ENCODE peak calls at places on chromosomes 7 and 10, in seven cellular contexts. T is astrocyte of the cerebellum, J is HepG2, C is thoracic aorta, E is cardiac fibroblast, M is Peyer's patch, L is fibroblast of lung. Y is an unnamed sample.
A peak's percentile ranks its signal among the peaks of the same experiment; 100 is the strongest.

GRCh38 chr7:43130347-43130746 is 17.9 kb downstream of the HECW1 start:
- DNase-seq in T (no peak), J (no peak), C (no peak), E (no peak), M (no peak), L (no peak), Y (no peak)

GRCh38 chr7:55472928-55473725 is 99.2 kb downstream of the VOPP1 start:
- DNase-seq in T (no peak), J (no peak), C (no peak), E (no peak), M (no peak), L (no peak), Y (peak; percentile 56)

GRCh38 chr10:73460897-73461296 is 27.5 kb upstream of the MSS51 start:
- DNase-seq in T (no peak), J (no peak), C (no peak), E (no peak), M (no peak), L (no peak), Y (no peak)

GRCh38 chr7:21651697-21652096 is 108.9 kb downstream of the DNAH11 start:
- DNase-seq in T (no peak), J (no peak), C (no peak), E (no peak), M (no peak), L (peak; percentile 1), Y (no peak)

GRCh38 chr10:103153765-103154197 is 39.3 kb downstream of the NT5C2 start:
- DNase-seq in T (peak; percentile 1), J (peak; percentile 29), C (no peak), E (peak; percentile 51), M (no peak), L (peak; percentile 72), Y (no peak)

GRCh38 chr7:100604078-100604975 is 2.2 kb downstream of the PCOLCE start:
- DNase-seq in T (peak; percentile 50), J (no peak), C (no peak), E (peak; percentile 80), M (peak; percentile 76), L (peak; percentile 71), Y (peak; percentile 87)

GRCh38 chr10:127919418-127920191 is 12.7 kb downstream of the PTPRE start:
- DNase-seq in T (peak; percentile 75), J (no peak), C (no peak), E (peak; percentile 43), M (no peak), L (peak; percentile 62), Y (no peak)

GRCh38 chr7:81957517-81957916 is 187.7 kb upstream of the HGF start:
- DNase-seq in T (no peak), J (no peak), C (no peak), E (no peak), M (no peak), L (no peak), Y (no peak)

GRCh38 chr7:93159490-93159889 is 11.3 kb upstream of the SAMD9L start:
- DNase-seq in T (no peak), J (no peak), C (no peak), E (peak; percentile 19), M (no peak), L (peak; percentile 9), Y (no peak)

GRCh38 chr10:3486346-3487065 is 298.5 kb downstream of the KLF6 start:
- DNase-seq in T (no peak), J (peak; percentile 20), C (no peak), E (no peak), M (peak; percentile 88), L (no peak), Y (no peak)

GRCh38 chr7:36391436-36392198 is 2.0 kb downstream of the ANLN start:
- DNase-seq in T (no peak), J (no peak), C (no peak), E (peak; percentile 12), M (no peak), L (peak; percentile 48), Y (no peak)

GRCh38 chr7:711093-711966 is 15.2 kb upstream of the DNAAF5 start:
- DNase-seq in T (no peak), J (no peak), C (no peak), E (peak; percentile 18), M (no peak), L (no peak), Y (no peak)

GRCh38 chr7:28024786-28025334 is 155.7 kb downstream of the JAZF1 start:
- DNase-seq in T (peak; percentile 26), J (no peak), C (no peak), E (no peak), M (no peak), L (no peak), Y (no peak)

GRCh38 chr7:30684351-30684750 is 2.1 kb upstream of the CRHR2 start:
- DNase-seq in T (no peak), J (no peak), C (no peak), E (no peak), M (no peak), L (no peak), Y (no peak)

GRCh38 chr7:151867912-151868804 is 8.8 kb downstream of the PRKAG2 start:
- DNase-seq in T (no peak), J (no peak), C (no peak), E (no peak), M (no peak), L (no peak), Y (no peak)

GRCh38 chr10:287814-288213 is 152.6 kb downstream of the ZMYND11 start:
- DNase-seq in T (no peak), J (peak; percentile 53), C (no peak), E (no peak), M (no peak), L (no peak), Y (no peak)

GRCh38 chr10:13681095-13681494 is 94.3 kb downstream of the PRPF18 start:
- DNase-seq in T (no peak), J (no peak), C (no peak), E (no peak), M (no peak), L (no peak), Y (no peak)

GRCh38 chr7:123645516-123645915 is 10.2 kb upstream of the LMOD2 start:
- DNase-seq in T (no peak), J (no peak), C (no peak), E (peak; percentile 33), M (no peak), L (no peak), Y (no peak)

GRCh38 chr7:128941323-128941890 is 3.7 kb downstream of the IRF5 start:
- DNase-seq in T (no peak), J (no peak), C (no peak), E (no peak), M (no peak), L (no peak), Y (no peak)

GRCh38 chr7:128939861-128940410 is 2.2 kb downstream of the IRF5 start:
- DNase-seq in T (no peak), J (no peak), C (no peak), E (no peak), M (no peak), L (no peak), Y (no peak)

GRCh38 chr7:128939075-128939860 is 1.5 kb downstream of the IRF5 start:
- DNase-seq in T (no peak), J (no peak), C (no peak), E (no peak), M (no peak), L (no peak), Y (no peak)

GRCh38 chr7:128941946-128942526 is 4.3 kb downstream of the IRF5 start:
- DNase-seq in T (no peak), J (no peak), C (no peak), E (no peak), M (no peak), L (no peak), Y (no peak)

DNA sequence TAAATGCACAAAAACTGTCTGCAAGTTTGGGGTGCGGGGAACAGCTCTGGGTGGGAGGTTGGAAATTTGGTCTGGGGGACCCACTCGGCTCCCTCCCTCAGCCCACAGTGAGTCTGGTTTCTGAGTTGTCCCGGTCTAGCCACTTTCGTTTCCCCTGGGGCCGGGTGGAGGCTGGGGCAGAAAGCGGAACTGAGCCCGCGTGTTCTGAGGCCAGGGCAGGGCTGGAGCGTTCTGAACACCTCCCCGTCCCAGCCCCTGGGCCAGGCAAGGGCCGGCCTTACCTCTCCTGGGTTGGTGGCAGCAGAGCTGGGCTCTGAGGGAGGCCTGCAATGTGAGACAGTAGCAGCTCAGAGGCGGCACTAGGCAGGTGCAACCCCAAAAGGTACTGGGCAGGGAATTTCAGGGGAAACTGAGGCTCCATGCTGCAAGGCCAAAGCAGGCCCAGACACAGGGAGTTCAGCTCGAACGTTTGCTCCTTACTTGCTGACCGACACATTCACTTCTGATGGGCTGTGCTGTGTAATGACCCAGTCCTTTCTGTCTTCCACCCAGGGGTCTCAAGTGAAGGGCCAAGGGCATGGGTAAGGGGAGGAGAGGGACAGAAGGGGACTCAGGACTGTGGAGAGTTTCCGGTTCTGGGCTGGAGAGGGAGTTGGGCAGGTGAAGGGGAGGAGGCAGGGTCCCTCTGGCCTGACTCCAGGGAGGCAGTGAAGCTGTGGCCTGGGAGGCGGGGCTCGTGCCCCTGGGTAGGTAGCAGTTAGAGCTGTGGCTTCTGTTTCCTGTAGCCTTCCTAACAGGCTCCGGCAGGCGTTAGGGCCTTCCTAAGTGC is 3.0 kb downstream of the IRF5 start:
- DNase-seq in T (no peak), J (no peak), C (no peak), E (no peak), M (no peak), L (no peak), Y (no peak)
- H3K4me3 ChIP-seq in T (no peak overlapping the region), J (peak overlapping the region; percentile 56), C (peak overlapping the region; percentile 91), E (no peak overlapping the region), M (peak overlapping the region; percentile 85), L (no peak overlapping the region), Y (peak overlapping the region; percentile 83)

GRCh38 chr7:98357751-98358161 is 43.1 kb downstream of the BAIAP2L1 start:
- DNase-seq in T (peak; percentile 37), J (peak; percentile 72), C (no peak), E (peak; percentile 59), M (no peak), L (peak; percentile 76), Y (no peak)
- TF ChIP-seq CTCF in T (no peak), J (no peak), C (no peak), E (no peak), M (no peak), L (no peak), Y (no peak)

DNA sequence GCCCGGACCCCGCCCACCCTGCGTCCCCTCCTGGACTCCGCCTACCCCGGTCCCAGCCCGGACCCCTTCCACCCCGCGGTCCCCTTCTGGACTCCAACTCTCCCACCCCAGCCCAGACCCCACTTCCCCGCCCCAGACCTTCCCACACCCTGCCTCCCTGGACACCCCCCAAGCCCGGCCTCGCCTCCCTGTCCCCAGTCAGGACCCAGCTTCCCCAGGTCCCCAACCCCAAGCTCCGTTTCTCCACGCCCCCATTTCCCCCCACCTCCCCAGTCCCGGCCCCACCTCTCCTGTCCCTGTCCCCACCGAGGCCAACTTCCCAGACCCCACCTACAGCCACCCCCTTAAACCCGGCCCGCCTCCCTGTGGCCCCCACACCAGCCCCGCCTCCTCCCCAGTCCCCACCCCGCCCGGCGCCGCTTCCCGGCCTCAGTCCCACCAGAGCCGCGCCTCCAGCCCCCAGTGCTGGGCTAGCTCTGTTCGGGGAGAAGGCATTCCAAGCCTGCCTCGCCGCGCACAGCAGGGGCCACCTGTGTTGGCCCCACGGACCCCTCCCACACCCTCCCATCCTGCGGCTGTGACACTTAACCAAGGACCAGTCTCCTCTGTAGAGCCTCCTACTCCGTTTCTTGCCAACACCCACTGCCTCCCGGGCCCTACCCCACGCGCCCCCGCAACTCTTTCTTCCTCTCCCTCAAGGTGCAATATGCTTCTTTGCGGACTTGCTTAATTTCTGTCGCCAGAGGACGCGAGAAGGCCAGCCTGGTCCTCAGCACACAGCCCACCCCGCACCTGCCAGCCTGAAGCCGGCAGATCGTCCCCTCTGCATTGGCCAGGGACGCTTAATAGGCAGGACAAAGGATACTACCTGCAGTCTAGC is 736 bp upstream of the ITIH5 start:
- DNase-seq in T (no peak), J (peak; percentile 10), C (no peak), E (no peak), M (no peak), L (no peak), Y (no peak)
- H3K4me3 ChIP-seq in T (no peak overlapping the region), J (peak overlapping the region; percentile 61), C (peak overlapping the region; percentile 37), E (no peak overlapping the region), M (peak overlapping the region; percentile 30), L (no peak overlapping the region), Y (peak overlapping the region; percentile 90)

GRCh38 chr7:112452102-112452888 is 2.0 kb downstream of the IFRD1 start:
- DNase-seq in T (no peak), J (peak; percentile 42), C (peak; percentile 16), E (peak; percentile 82), M (peak; percentile 49), L (peak; percentile 55), Y (peak; percentile 84)
- TF ChIP-seq CTCF in T (peak; percentile 58), J (peak; percentile 41), C (no peak), E (peak; percentile 39), M (peak; percentile 40), L (peak; percentile 35), Y (no peak)